ENCODE peak calls at places on chromosomes 2 and 18, in four cellular contexts. One of them, this sample, is unnamed. For H3K79me2, the result is how much of the 10 kb centered on the place peaks cover.

GRCh38 chr2:2253139-2254016 is 77.7 kb downstream of the MYT1L start:
- DNase-seq in mesendoderm: no peak
- DNase-seq in trophoblast cell: no peak
- DNase-seq in H1: no peak
- DNase-seq in this sample: no peak

GRCh38 chr2:10400978-10401951 is 46.9 kb downstream of the ODC1 start:
- DNase-seq in mesendoderm: no peak
- DNase-seq in trophoblast cell: no peak
- DNase-seq in H1: no peak
- DNase-seq in this sample: no peak

GRCh38 chr2:46735108-46735691 is 180.4 kb downstream of the MCFD2 start:
- DNase-seq in mesendoderm: no peak
- DNase-seq in trophoblast cell: no peak
- DNase-seq in H1: no peak
- DNase-seq in this sample: no peak

GRCh38 chr18:29892960-29893558 is 1149.5 kb downstream of the DSC3 start:
- DNase-seq in mesendoderm: no peak
- DNase-seq in trophoblast cell: peak
- DNase-seq in H1: no peak
- DNase-seq in this sample: no peak

GRCh38 chr2:102336502-102336945 is 19.1 kb upstream of the IL18R1 start:
- DNase-seq in mesendoderm: no peak
- DNase-seq in trophoblast cell: no peak
- DNase-seq in H1: no peak
- DNase-seq in this sample: no peak

GRCh38 chr18:26536032-26536431 is 12.3 kb downstream of the KCTD1 start:
- DNase-seq in mesendoderm: peak
- DNase-seq in trophoblast cell: no peak
- DNase-seq in H1: no peak
- DNase-seq in this sample: no peak

GRCh38 chr2:229445013-229445412 is 173.9 kb upstream of the PID1 start:
- DNase-seq in mesendoderm: peak
- DNase-seq in trophoblast cell: peak
- DNase-seq in H1: peak
- DNase-seq in this sample: no peak

GRCh38 chr2:241180495-241180894 is 8.0 kb upstream of the ANO7 start:
- DNase-seq in mesendoderm: peak
- DNase-seq in trophoblast cell: peak
- DNase-seq in H1: peak
- DNase-seq in this sample: peak

GRCh38 chr2:44825702-44826101 is 115.8 kb upstream of the SIX3 start:
- DNase-seq in mesendoderm: no peak
- DNase-seq in trophoblast cell: no peak
- DNase-seq in H1: no peak
- DNase-seq in this sample: no peak

GRCh38 chr2:177758591-177759371 is 313.8 kb downstream of the PDE11A start:
- DNase-seq in mesendoderm: peak
- DNase-seq in trophoblast cell: peak
- DNase-seq in H1: peak
- DNase-seq in this sample: peak

GRCh38 chr2:160467086-160467485 is 26.5 kb downstream of the RBMS1 start:
- DNase-seq in mesendoderm: no peak
- DNase-seq in trophoblast cell: peak
- DNase-seq in H1: no peak
- DNase-seq in this sample: no peak
- H3K79me2 ChIP-seq in mesendoderm: under half
- H3K79me2 ChIP-seq in trophoblast cell: under half
- H3K79me2 ChIP-seq in H1: half or more
- H3K79me2 ChIP-seq in this sample: under half

GRCh38 chr2:238231809-238232208 is 8.0 kb downstream of the HES6 start:
- DNase-seq in mesendoderm: no peak
- DNase-seq in trophoblast cell: no peak
- DNase-seq in H1: no peak
- DNase-seq in this sample: no peak
- H3K4me2 ChIP-seq in mesendoderm: no peak
- H3K4me2 ChIP-seq in trophoblast cell: no peak
- H3K4me2 ChIP-seq in H1: peak
- H3K4me2 ChIP-seq in this sample: peak

GRCh38 chr2:16285813-16286510 is 345.6 kb downstream of the MYCN start:
- DNase-seq in mesendoderm: no peak
- DNase-seq in trophoblast cell: no peak
- DNase-seq in H1: no peak
- DNase-seq in this sample: no peak
- H3K4ac ChIP-seq in mesendoderm: no peak
- H3K4ac ChIP-seq in trophoblast cell: no peak
- H3K4ac ChIP-seq in H1: no peak
- H3K4ac ChIP-seq in this sample: no peak

GRCh38 chr2:48357351-48357750 is 172.6 kb upstream of the STON1 start:
- DNase-seq in mesendoderm: no peak
- DNase-seq in trophoblast cell: no peak
- DNase-seq in H1: no peak
- DNase-seq in this sample: no peak

GRCh38 chr2:48358982-48359381 is 171.0 kb upstream of the STON1 start:
- DNase-seq in mesendoderm: no peak
- DNase-seq in trophoblast cell: no peak
- DNase-seq in H1: no peak
- DNase-seq in this sample: no peak

GRCh38 chr2:48365476-48365875 is 164.5 kb upstream of the STON1 start:
- DNase-seq in mesendoderm: no peak
- DNase-seq in trophoblast cell: peak
- DNase-seq in H1: no peak
- DNase-seq in this sample: no peak

GRCh38 chr2:48364100-48364499 is 165.9 kb upstream of the STON1 start:
- DNase-seq in mesendoderm: no peak
- DNase-seq in trophoblast cell: peak
- DNase-seq in H1: no peak
- DNase-seq in this sample: no peak

DNA sequence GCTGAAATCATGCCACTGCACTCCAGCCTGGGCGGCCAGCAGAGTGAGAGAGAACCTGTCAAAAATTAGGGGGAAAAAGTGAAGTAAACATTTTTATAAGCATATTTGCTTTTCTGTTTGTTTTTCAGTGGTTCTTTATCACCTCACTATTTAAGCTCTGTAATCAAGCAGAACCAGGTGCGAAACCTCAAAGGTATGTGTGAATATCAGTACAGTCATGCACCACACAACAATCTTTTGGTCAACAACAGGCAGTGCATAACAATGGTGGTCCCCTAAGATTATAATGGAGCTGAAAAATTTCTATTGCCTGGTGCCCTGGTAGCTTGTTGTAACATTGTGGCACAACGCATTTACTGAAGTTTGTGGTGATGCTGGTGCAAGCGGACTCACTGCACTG is 167.4 kb upstream of the STON1 start:
- DNase-seq in mesendoderm: peak
- DNase-seq in trophoblast cell: no peak
- DNase-seq in H1: no peak
- DNase-seq in this sample: no peak
- H3K79me2 ChIP-seq in mesendoderm: under half
- H3K79me2 ChIP-seq in trophoblast cell: under half
- H3K79me2 ChIP-seq in H1: under half
- H3K79me2 ChIP-seq in this sample: under half

GRCh38 chr18:78268226-78268625 is 711.4 kb upstream of the SALL3 start:
- DNase-seq in mesendoderm: no peak
- DNase-seq in trophoblast cell: no peak
- DNase-seq in H1: no peak
- DNase-seq in this sample: no peak

GRCh38 chr18:78271790-78272189 is 707.8 kb upstream of the SALL3 start:
- DNase-seq in mesendoderm: no peak
- DNase-seq in trophoblast cell: no peak
- DNase-seq in H1: no peak
- DNase-seq in this sample: no peak

DNA sequence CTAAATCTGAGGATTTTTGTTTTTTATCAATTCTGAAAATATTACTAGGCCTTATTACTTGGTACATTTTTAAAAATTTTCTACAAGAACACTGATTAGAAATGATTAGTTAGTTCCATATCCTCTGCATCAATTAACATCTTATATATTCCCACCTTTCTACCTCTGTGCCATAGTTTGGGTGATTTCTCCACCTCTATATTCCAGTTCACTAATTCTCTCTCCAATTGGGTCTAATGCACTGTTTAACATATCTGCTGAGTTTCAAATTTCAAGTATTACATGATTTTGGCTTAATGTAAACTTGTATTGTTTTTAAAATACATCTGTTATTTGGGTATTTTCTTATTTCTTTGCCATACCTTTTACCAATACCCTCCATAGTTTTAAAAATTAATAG is 705.7 kb upstream of the SALL3 start:
- DNase-seq in mesendoderm: no peak
- DNase-seq in trophoblast cell: no peak
- DNase-seq in H1: no peak
- DNase-seq in this sample: no peak
- H3K4me2 ChIP-seq in mesendoderm: no peak
- H3K4me2 ChIP-seq in trophoblast cell: no peak
- H3K4me2 ChIP-seq in H1: no peak
- H3K4me2 ChIP-seq in this sample: no peak

DNA sequence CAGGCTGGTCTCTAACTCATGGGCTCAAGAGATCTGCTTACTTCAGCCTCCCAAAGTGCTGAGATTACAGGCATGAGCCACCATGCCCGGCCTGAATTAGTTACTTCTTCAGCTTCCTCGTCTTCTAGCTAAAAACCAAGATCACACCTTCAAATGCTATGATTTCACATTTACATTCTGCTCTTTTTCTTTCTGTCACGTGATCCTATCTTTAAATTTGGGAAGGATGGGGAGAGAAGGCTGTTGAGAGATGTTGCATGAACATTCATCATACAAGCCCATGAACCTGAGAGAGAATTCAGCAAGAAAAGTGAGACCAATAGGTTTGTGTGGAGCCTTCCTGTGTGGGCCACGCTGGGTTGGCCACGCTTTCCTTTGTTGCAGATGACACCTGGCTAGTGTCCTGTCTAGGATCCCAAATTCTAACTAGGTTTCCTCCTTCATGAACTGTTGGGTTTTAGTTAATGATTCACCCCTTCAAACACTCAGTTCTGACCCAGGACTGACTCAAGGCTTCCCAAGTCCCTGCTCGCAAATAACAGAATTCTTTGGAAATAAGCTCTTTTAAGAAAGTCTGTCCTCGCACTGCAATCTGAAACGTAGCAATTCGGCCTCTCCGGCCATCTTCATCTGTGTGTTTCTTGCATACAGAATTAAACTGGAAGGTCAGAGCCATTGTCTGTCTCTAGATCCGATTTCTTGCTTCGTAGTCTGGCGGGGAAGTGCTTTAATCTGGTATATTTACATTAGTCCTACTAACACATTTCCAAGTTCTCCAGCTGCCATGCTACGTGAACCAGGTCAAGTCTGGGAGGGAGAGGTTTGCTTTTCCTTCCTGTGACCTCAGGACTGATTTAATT is 57.2 kb upstream of the CREB1 start:
- DNase-seq in mesendoderm: no peak
- DNase-seq in trophoblast cell: no peak
- DNase-seq in H1: no peak
- DNase-seq in this sample: no peak
- H3K4ac ChIP-seq in mesendoderm: peak
- H3K4ac ChIP-seq in trophoblast cell: no peak
- H3K4ac ChIP-seq in H1: peak
- H3K4ac ChIP-seq in this sample: no peak

DNA sequence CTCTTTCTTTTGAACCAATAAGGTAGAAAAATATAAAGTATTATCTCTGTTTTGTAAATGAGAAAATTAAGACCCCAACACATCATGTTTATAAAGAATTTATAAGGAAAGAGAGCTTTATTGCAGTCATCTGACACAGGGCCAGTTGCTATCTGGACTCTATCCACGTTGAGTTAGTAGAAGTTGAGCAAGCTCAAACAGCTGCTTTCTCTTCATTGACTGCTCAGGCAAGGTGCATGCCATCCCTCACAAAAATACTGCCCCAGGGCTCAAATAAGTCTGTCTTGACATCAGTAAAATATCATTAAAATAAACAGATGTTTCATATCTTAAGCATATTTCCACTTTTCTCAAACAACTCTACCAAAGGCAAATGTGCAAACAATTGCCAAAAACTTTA is 14.8 kb downstream of the COL5A2 start:
- DNase-seq in mesendoderm: no peak
- DNase-seq in trophoblast cell: peak
- DNase-seq in H1: no peak
- DNase-seq in this sample: no peak
- H3K79me2 ChIP-seq in mesendoderm: under half
- H3K79me2 ChIP-seq in trophoblast cell: under half
- H3K79me2 ChIP-seq in H1: under half
- H3K79me2 ChIP-seq in this sample: under half

GRCh38 chr2:239495175-239495574 is 94.4 kb upstream of the HDAC4 start:
- DNase-seq in mesendoderm: no peak
- DNase-seq in trophoblast cell: no peak
- DNase-seq in H1: no peak
- DNase-seq in this sample: no peak
- H3K4me2 ChIP-seq in mesendoderm: no peak
- H3K4me2 ChIP-seq in trophoblast cell: no peak
- H3K4me2 ChIP-seq in H1: no peak
- H3K4me2 ChIP-seq in this sample: no peak

GRCh38 chr18:10381951-10382350 is 72.5 kb upstream of the APCDD1 start:
- DNase-seq in mesendoderm: no peak
- DNase-seq in trophoblast cell: no peak
- DNase-seq in H1: no peak
- DNase-seq in this sample: no peak
- H3K4ac ChIP-seq in mesendoderm: no peak
- H3K4ac ChIP-seq in trophoblast cell: no peak
- H3K4ac ChIP-seq in H1: no peak
- H3K4ac ChIP-seq in this sample: no peak

DNA sequence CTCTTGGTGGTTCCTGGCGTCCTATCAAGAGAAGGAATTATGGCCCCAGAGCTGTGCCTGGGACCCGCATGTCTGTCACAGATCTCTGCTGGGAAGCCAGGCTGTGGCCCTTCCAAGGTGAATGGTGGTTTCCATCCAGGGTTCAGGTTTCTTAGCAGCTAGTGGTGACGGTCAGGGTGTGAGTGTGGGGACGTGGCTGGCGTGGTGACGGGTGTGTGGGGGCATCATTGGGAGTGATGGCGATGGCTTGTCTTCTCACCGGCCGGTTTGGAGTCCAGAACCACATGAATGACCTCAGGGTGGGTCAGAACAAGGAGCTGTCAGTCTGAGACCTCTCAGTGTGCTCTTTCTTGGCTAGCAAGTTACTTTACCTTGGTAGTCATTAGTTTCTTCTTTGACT is 52.6 kb downstream of the AGAP1 start:
- DNase-seq in mesendoderm: no peak
- DNase-seq in trophoblast cell: no peak
- DNase-seq in H1: no peak
- DNase-seq in this sample: no peak
- H3K79me2 ChIP-seq in mesendoderm: under half
- H3K79me2 ChIP-seq in trophoblast cell: under half
- H3K79me2 ChIP-seq in H1: half or more
- H3K79me2 ChIP-seq in this sample: under half